ENCODE peak calls at places on chromosomes 16 and 17, in ten cellular contexts. Y is tibial artery, C is foreskin fibroblast, H is NCI-H2029, M is kidney, F is anterior cingulate cortex, D is amygdala, X is GOT3, Q is cortex of kidney, Z is mesendoderm. V is an unnamed sample.

GRCh38 chr16:11685844-11686618 is 17.8 kb downstream of the SNN start:
- DNase-seq in M (no peak), Z (no peak), D (no peak), X (no peak), Q (no peak), C (no peak), H (no peak), Y (no peak), F (no peak), V (no peak)

GRCh38 chr16:8852534-8852933 is 16.3 kb downstream of the CARHSP1 start:
- DNase-seq in Y (no peak), F (no peak), X (no peak), M (no peak), Z (no peak), D (no peak), C (no peak), H (no peak), Q (no peak), V (peak; percentile 12)

GRCh38 chr17:66414528-66415175 is 112.2 kb downstream of the PRKCA start:
- DNase-seq in D (no peak), Q (no peak), M (no peak), Y (no peak), H (no peak), F (no peak), C (no peak), X (no peak), Z (no peak), V (no peak)

GRCh38 chr17:76271669-76272540 is 6.8 kb downstream of the UBALD2 start:
- DNase-seq in Z (peak; percentile 55), F (no peak), H (no peak), Q (no peak), Y (no peak), C (no peak), M (peak; percentile 92), X (no peak), D (no peak), V (no peak)

GRCh38 chr16:27341971-27342370 is 28.2 kb downstream of the IL4R start:
- DNase-seq in Q (no peak), H (no peak), Z (no peak), M (no peak), Y (no peak), D (no peak), C (no peak), X (no peak), F (no peak), V (no peak)

GRCh38 chr16:77789646-77790370 is 1.4 kb downstream of the VAT1L start:
- DNase-seq in H (no peak), X (no peak), Y (no peak), F (no peak), M (no peak), D (no peak), Q (no peak), C (no peak), Z (peak; percentile 11), V (no peak)

GRCh38 chr17:46046957-46047356 is 47.9 kb downstream of the STH start:
- DNase-seq in Q (no peak), X (no peak), C (no peak), F (no peak), Z (no peak), D (no peak), Y (no peak), H (peak; percentile 20), M (no peak), V (no peak)

GRCh38 chr17:64183815-64184397 is 54.0 kb upstream of the ERN1 start:
- DNase-seq in C (peak; percentile 89), H (no peak), D (no peak), F (no peak), Q (no peak), Z (no peak), Y (no peak), X (no peak), M (no peak), V (no peak)

GRCh38 chr17:76145231-76146052 is 4.4 kb upstream of the FOXJ1 start:
- DNase-seq in F (no peak), M (no peak), X (no peak), D (no peak), Q (no peak), H (peak; percentile 80), C (no peak), Y (no peak), Z (no peak), V (no peak)

GRCh38 chr17:17809527-17810373 is 27.0 kb downstream of the SREBF1 start:
- DNase-seq in M (peak; percentile 90), D (no peak), H (no peak), C (peak; percentile 51), Y (peak; percentile 51), F (no peak), X (no peak), Q (no peak), Z (peak; percentile 93), V (no peak)

GRCh38 chr17:50240876-50241275 is 33.4 kb upstream of the TMEM92 start:
- DNase-seq in M (no peak), Y (no peak), Z (no peak), C (no peak), D (no peak), X (no peak), H (no peak), Q (no peak), F (no peak), V (no peak)

GRCh38 chr17:80751070-80751459 is 206.4 kb downstream of the RPTOR start:
- DNase-seq in C (peak; percentile 50), H (no peak), Q (no peak), M (no peak), Y (no peak), D (no peak), F (no peak), Z (no peak), X (no peak), V (no peak)

GRCh38 chr17:82893779-82894178 is 54.0 kb upstream of the ZNF750 start:
- DNase-seq in H (no peak), D (no peak), Q (no peak), Z (no peak), M (peak; percentile 31), F (no peak), X (no peak), Y (no peak), C (no peak), V (no peak)

GRCh38 chr17:82751171-82751570 is 694 bp upstream of the TBCD start:
- DNase-seq in Z (peak; percentile 49), M (peak; percentile 84), D (no peak), C (no peak), Q (no peak), H (no peak), X (no peak), F (no peak), Y (no peak), V (no peak)

V was measured in left lung.